ENCODE peak calls at places on chromosomes 13 and 19, in six cellular contexts. O is HepG2, B is H1, H is neuronal stem cell, A is neural progenitor cell, S is GM23248. J is an unnamed sample.

GRCh38 chr13:111508902-111509509 is 188.6 kb downstream of the TEX29 start:
- DNase-seq in H (no peak), A (no peak), O (no peak), S (no peak), B (no peak), J (peak; percentile 4)

GRCh38 chr13:107347641-107348369 is 779.9 kb upstream of the ARGLU1 start:
- DNase-seq in O (no peak), S (peak; percentile 25), A (no peak), B (no peak), H (no peak), J (no peak)

GRCh38 chr13:73045036-73045435 is 13.8 kb upstream of the KLF5 start:
- DNase-seq in S (no peak), B (no peak), A (no peak), H (no peak), O (no peak), J (no peak)

GRCh38 chr19:10908380-10908960 is 20.0 kb downstream of the YIPF2 start:
- DNase-seq in S (no peak), B (no peak), A (no peak), H (no peak), O (no peak), J (no peak)

GRCh38 chr13:26299168-26299788 is 45.3 kb downstream of the CDK8 start:
- DNase-seq in A (no peak), O (no peak), B (no peak), H (no peak), S (peak; percentile 21), J (no peak)

GRCh38 chr19:11091343-11092153 is 2.3 kb downstream of the LDLR start:
- DNase-seq in A (no peak), O (peak; percentile 94), H (no peak), S (peak; percentile 98), B (no peak), J (peak; percentile 79)

GRCh38 chr19:51485960-51486359 is 7.6 kb downstream of the CEACAM18 start:
- DNase-seq in O (no peak), S (no peak), H (no peak), A (no peak), B (no peak), J (no peak)

GRCh38 chr19:13190781-13191540 is 40.8 kb downstream of the IER2 start:
- DNase-seq in H (no peak), O (peak; percentile 90), B (no peak), A (no peak), S (no peak), J (peak; percentile 86)

GRCh38 chr13:52036037-52036436 is 11.5 kb downstream of the UTP14C start:
- DNase-seq in H (no peak), S (no peak), O (no peak), A (no peak), B (no peak), J (no peak)

GRCh38 chr19:55491546-55492360 is 3.5 kb downstream of the SSC5D start:
- DNase-seq in B (no peak), H (no peak), S (no peak), A (no peak), O (no peak), J (no peak)

GRCh38 chr19:31290926-31291590 is 58.2 kb downstream of the TSHZ3 start:
- DNase-seq in A (no peak), O (no peak), B (no peak), S (no peak), H (no peak), J (no peak)

GRCh38 chr13:113929628-113930615 is 44.0 kb downstream of the C13orf46 start:
- DNase-seq in O (no peak), S (no peak), H (no peak), B (no peak), A (no peak), J (no peak)

GRCh38 chr13:24670927-24671326 is 9.3 kb upstream of the ATP12A start:
- DNase-seq in A (peak; percentile 77), B (no peak), H (peak; percentile 45), O (no peak), S (peak; percentile 75), J (peak; percentile 62)

GRCh38 chr13:31043891-31044657 is 111.6 kb downstream of the TEX26 start:
- DNase-seq in H (peak; percentile 69), O (peak; percentile 57), A (peak; percentile 84), B (peak; percentile 88), S (peak; percentile 87), J (peak; percentile 89)

GRCh38 chr19:55913643-55914268 is 18.4 kb downstream of the NLRP13 start:
- DNase-seq in B (no peak), H (no peak), O (no peak), S (no peak), A (no peak), J (no peak)

GRCh38 chr13:96982672-96983071 is 11.6 kb downstream of the OXGR1 start:
- DNase-seq in B (no peak), S (peak; percentile 50), A (no peak), O (no peak), H (no peak), J (no peak)

GRCh38 chr13:110944121-110944967 is 29.5 kb upstream of the ANKRD10 start:
- DNase-seq in O (peak; percentile 52), S (peak; percentile 76), A (peak; percentile 72), H (no peak), B (no peak), J (no peak)

GRCh38 chr19:35206379-35206778 is 22.2 kb downstream of the FAM187B start:
- DNase-seq in A (no peak), H (no peak), O (no peak), B (peak; percentile 26), S (no peak), J (no peak)

GRCh38 chr19:3554254-3555083 is 2.9 kb downstream of the MFSD12 start:
- DNase-seq in O (no peak), A (no peak), S (no peak), H (no peak), B (no peak), J (no peak)

GRCh38 chr19:46371371-46371901 is 24.5 kb downstream of the PPP5C start:
- DNase-seq in O (no peak), A (no peak), B (no peak), H (no peak), S (no peak), J (no peak)

GRCh38 chr13:107964356-107964755 is 251.0 kb downstream of the LIG4 start:
- DNase-seq in S (no peak), O (no peak), A (no peak), H (no peak), B (no peak), J (no peak)

GRCh38 chr19:48760514-48761221 is 5.3 kb downstream of the FGF21 start:
- DNase-seq in B (no peak), A (no peak), O (peak; percentile 48), H (no peak), S (peak; percentile 34), J (no peak)

GRCh38 chr13:91946498-91947070 is 548.2 kb downstream of the GPC5 start:
- DNase-seq in A (peak; percentile 63), B (no peak), S (peak; percentile 1), O (peak; percentile 44), H (peak; percentile 26), J (no peak)

GRCh38 chr19:1469936-1470863 is 8.8 kb downstream of the C19orf25 start:
- DNase-seq in S (peak; percentile 65), A (peak; percentile 92), B (peak; percentile 78), H (peak; percentile 83), O (no peak), J (peak; percentile 65)
- H3K9ac ChIP-seq in S (peak overlapping the region; percentile 33), A (no peak overlapping the region), B (no peak overlapping the region), H (peak overlapping the region; percentile 77), O (peak overlapping the region; percentile 34), J (no peak overlapping the region)

DNA sequence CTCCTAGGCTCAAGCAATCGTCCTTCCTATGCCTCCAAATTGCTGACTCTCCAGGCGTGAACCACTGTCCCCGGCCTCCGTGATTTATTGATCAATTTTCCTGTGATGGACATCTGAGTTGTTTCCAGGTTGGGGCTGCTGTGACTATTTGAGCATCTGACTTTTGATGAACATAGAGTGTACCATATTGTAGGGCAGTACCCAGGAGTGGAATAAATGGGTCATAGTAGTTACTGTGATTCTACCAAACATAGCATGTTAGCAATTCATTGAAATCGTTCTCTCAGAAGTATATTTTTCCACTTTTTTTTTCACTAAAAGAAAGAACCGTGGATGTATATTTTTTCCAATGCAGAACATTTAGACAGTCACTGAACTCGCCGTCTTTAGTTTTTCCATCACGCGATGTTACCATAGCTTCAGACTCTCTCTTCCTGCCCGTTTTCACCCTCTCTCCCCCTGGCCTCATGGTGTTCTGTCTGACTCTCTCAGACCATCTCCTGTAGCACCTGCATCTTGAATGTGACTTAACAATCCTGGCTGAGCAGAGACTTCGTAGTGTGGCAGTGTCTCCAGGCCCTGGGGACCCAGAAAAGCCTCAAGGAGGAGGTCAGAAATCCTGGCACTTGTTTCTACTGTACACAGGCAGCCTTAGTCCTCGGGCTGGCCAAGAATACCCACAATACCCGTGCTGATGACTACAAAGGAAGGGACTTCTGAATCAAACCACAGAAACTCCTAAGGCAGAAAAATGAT is 3.2 kb upstream of the RASGRP4 start:
- DNase-seq in S (no peak), A (no peak), O (no peak), H (no peak), B (no peak), J (no peak)
- H3K9ac ChIP-seq in S (no peak overlapping the region), A (no peak overlapping the region), O (no peak overlapping the region), H (no peak overlapping the region), B (no peak overlapping the region), J (no peak overlapping the region)

GRCh38 chr13:106099765-106100164 is 435.7 kb downstream of the EFNB2 start:
- DNase-seq in S (no peak), H (no peak), B (no peak), A (peak; percentile 38), O (no peak), J (peak; percentile 52)
- H3K9ac ChIP-seq in S (no peak overlapping the region), H (no peak overlapping the region), B (no peak overlapping the region), A (no peak overlapping the region), O (no peak overlapping the region), J (peak overlapping the region; percentile 30)

GRCh38 chr13:39510296-39510695 is 92.7 kb downstream of the LHFPL6 start:
- DNase-seq in B (no peak), A (no peak), S (no peak), O (no peak), H (no peak), J (no peak)

GRCh38 chr13:39512687-39513086 is 90.3 kb downstream of the LHFPL6 start:
- DNase-seq in H (no peak), O (no peak), B (no peak), S (no peak), A (no peak), J (no peak)

GRCh38 chr13:39509616-39510015 is 93.4 kb downstream of the LHFPL6 start:
- DNase-seq in B (no peak), S (no peak), A (no peak), O (no peak), H (no peak), J (no peak)

GRCh38 chr13:39516140-39516539 is 86.9 kb downstream of the LHFPL6 start:
- DNase-seq in A (no peak), H (no peak), B (no peak), S (peak; percentile 78), O (no peak), J (no peak)

GRCh38 chr13:39515231-39515630 is 87.8 kb downstream of the LHFPL6 start:
- DNase-seq in S (no peak), A (peak; percentile 58), O (no peak), H (no peak), B (no peak), J (no peak)
- H3K9ac ChIP-seq in S (no peak overlapping the region), A (no peak overlapping the region), O (no peak overlapping the region), H (no peak overlapping the region), B (no peak overlapping the region), J (no peak overlapping the region)